ENCODE peak calls at places on chromosomes 7 and 10, in five cellular contexts. Y, U, A, E and Q are unnamed samples.

GRCh38 chr7:40815512-40815911 is 680.7 kb downstream of the SUGCT start:
- DNase-seq in Y (peak), U (no peak), A (no peak), E (no peak), Q (peak)

GRCh38 chr7:148905093-148905666 is 21.1 kb upstream of the EZH2 start:
- DNase-seq in Y (no peak), U (no peak), A (no peak), E (no peak), Q (no peak)

GRCh38 chr7:93092757-93093370 is 24.9 kb downstream of the SAMD9 start:
- DNase-seq in Y (peak), U (peak), A (no peak), E (peak), Q (peak)

GRCh38 chr7:99268361-99268908 is 4.2 kb upstream of the MYH16 start:
- DNase-seq in Y (no peak), U (no peak), A (no peak), E (no peak), Q (no peak)

GRCh38 chr10:131277278-131277677 is 34.2 kb downstream of the TCERG1L start:
- DNase-seq in Y (no peak), U (no peak), A (no peak), E (no peak), Q (no peak)

GRCh38 chr10:48469516-48470020 is 135.3 kb downstream of the ARHGAP22 start:
- DNase-seq in Y (no peak), U (no peak), A (no peak), E (no peak), Q (no peak)

GRCh38 chr7:30934732-30935568 is 23.3 kb downstream of the AQP1 start:
- DNase-seq in Y (no peak), U (no peak), A (no peak), E (no peak), Q (no peak)

GRCh38 chr7:155965010-155965409 is 152.7 kb upstream of the SHH start:
- DNase-seq in Y (no peak), U (peak), A (peak), E (no peak), Q (no peak)

GRCh38 chr10:12638103-12638502 is 288.8 kb downstream of the CAMK1D start:
- DNase-seq in Y (peak), U (no peak), A (no peak), E (peak), Q (no peak)

GRCh38 chr7:7157887-7158271 is 24.5 kb upstream of the C1GALT1 start:
- DNase-seq in Y (peak), U (peak), A (no peak), E (no peak), Q (peak)

GRCh38 chr7:126529833-126530232 is 722.9 kb downstream of the GRM8 start:
- DNase-seq in Y (no peak), U (no peak), A (no peak), E (no peak), Q (no peak)

GRCh38 chr10:75497997-75498797 is 66.8 kb downstream of the LRMDA start:
- DNase-seq in Y (peak), U (no peak), A (no peak), E (no peak), Q (peak)

GRCh38 chr7:112423987-112424386 is 26.3 kb upstream of the IFRD1 start:
- DNase-seq in Y (no peak), U (no peak), A (no peak), E (no peak), Q (no peak)

GRCh38 chr10:117718970-117719369 is 176.4 kb downstream of the EMX2 start:
- DNase-seq in Y (no peak), U (no peak), A (no peak), E (no peak), Q (no peak)

GRCh38 chr7:123797673-123798526 is 47.1 kb upstream of the HYAL4 start:
- DNase-seq in Y (peak), U (peak), A (no peak), E (peak), Q (peak)

DNA sequence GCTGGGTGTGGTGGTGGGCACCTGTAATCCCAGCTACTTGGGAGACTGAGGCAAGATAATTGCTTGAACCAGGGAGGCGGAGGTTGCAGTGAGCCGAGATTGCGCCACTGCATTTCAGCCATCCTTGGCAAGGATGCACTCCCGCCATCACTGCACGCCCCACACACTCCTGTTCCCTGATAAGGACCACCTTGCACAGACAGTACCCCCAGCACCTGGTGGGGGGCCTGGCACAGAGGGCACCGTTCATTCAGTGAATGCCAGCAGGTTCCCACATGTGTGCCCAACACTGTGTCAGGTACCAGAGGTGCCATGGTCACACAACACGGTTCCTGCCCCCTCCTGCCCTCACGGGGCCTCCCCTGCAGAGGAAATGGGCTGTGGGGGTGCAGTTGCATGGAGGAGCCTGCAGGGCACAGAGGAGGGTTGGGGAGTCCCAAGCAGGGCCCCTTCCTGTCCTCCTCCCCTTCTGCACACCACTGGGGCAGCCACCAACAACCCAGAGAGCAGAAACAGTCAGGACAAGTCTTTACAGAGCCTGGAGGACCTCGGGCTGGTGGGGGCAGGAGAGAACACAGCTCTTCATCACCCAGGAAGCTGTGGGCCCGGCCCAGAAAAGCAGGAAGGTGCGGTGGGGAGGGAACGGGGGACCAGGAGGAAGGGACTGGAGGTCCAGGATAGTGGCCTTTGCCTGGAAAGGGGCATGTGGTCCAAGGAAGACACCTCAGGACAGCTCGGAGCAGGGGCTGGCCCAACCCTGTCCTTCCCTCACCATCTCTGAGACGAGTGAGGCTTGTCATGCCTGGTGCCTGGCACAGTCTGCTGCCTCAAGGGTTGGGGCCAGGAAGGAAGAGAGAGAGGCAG is 7.1 kb downstream of the CRYGN start:
- DNase-seq in Y (no peak), U (no peak), A (no peak), E (no peak), Q (no peak)
- TF ChIP-seq CTCF in Y (peak), U (peak), A (no peak), E (no peak), Q (peak)

GRCh38 chr10:89505606-89506005 is 29.8 kb downstream of the SLC16A12 start:
- DNase-seq in Y (no peak), U (no peak), A (no peak), E (no peak), Q (no peak)
- H3K4me3 ChIP-seq in Y (no peak), U (no peak), A (no peak), E (no peak), Q (no peak)

DNA sequence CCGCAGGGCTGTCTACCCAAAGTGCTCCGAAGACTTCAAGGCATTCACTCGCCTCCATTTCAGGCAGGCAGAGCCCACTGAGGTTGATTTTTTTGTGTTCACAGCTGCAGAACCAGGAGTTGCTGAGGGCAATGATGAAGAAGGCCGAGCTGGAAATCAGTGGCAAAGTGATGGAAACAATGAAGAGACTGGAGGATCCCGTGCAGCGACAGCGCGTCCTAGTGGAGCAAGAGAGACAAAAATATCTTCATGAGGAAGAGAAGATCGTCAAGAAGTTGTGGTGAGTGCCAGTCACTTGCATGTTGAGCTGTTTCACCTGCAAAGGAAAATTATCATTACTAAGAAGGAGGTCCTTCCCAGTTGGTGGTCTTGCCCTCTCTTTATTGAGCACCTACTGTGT is 210.5 kb downstream of the ARHGAP21 start:
- DNase-seq in Y (peak), U (peak), A (no peak), E (peak), Q (peak)
- TF ChIP-seq CTCF in Y (peak), U (peak), A (no peak), E (peak), Q (peak)

GRCh38 chr7:77550586-77550985 is 13.5 kb downstream of the PTPN12 start:
- DNase-seq in Y (peak), U (no peak), A (no peak), E (no peak), Q (peak)
- H3K4me3 ChIP-seq in Y (no peak), U (no peak), A (no peak), E (no peak), Q (no peak)

GRCh38 chr10:126126856-126127255 is 230.5 kb downstream of the FANK1 start:
- DNase-seq in Y (no peak), U (no peak), A (no peak), E (no peak), Q (no peak)
- TF ChIP-seq CTCF in Y (no peak), U (no peak), A (no peak), E (no peak), Q (no peak)

DNA sequence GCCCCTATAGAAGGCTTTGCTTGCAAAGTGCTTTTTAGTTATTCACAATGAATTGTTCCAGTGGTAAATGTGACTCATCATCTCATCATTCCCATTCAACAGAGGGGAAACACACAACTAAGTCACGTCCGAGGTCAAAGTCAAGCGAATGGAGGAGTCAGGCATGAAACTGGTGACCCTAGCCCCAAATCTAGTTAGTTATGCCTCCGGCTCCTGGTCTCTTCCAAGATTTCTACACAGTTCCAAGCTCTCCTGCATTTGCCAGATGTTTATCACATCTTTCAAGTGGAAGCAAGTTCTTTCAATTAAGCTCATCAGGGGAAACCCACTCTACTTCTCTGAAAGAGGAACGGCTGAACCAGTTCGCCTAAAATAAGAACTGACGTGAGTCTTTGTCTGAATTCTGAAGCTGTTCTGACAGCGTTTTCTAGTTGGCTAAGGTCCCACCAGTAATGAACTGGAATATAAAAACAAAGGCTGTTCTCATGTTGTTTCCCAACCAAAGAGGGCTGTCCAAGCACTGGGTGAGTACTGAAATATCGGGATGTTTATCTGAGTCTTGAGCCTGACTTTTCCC is 140.9 kb upstream of the NRBF2 start:
- DNase-seq in Y (peak), U (peak), A (no peak), E (no peak), Q (peak)
- H3K4me3 ChIP-seq in Y (no peak), U (no peak), A (no peak), E (no peak), Q (no peak)

GRCh38 chr7:137984181-137985041 is 17.5 kb downstream of the CREB3L2 start:
- DNase-seq in Y (no peak), U (no peak), A (no peak), E (no peak), Q (no peak)

GRCh38 chr7:137985253-137985896 is 16.5 kb downstream of the CREB3L2 start:
- DNase-seq in Y (no peak), U (peak), A (no peak), E (no peak), Q (no peak)

GRCh38 chr7:137981175-137981574 is 20.7 kb downstream of the CREB3L2 start:
- DNase-seq in Y (no peak), U (no peak), A (no peak), E (no peak), Q (peak)

GRCh38 chr7:137981668-137982067 is 20.2 kb downstream of the CREB3L2 start:
- DNase-seq in Y (no peak), U (no peak), A (no peak), E (peak), Q (no peak)

DNA sequence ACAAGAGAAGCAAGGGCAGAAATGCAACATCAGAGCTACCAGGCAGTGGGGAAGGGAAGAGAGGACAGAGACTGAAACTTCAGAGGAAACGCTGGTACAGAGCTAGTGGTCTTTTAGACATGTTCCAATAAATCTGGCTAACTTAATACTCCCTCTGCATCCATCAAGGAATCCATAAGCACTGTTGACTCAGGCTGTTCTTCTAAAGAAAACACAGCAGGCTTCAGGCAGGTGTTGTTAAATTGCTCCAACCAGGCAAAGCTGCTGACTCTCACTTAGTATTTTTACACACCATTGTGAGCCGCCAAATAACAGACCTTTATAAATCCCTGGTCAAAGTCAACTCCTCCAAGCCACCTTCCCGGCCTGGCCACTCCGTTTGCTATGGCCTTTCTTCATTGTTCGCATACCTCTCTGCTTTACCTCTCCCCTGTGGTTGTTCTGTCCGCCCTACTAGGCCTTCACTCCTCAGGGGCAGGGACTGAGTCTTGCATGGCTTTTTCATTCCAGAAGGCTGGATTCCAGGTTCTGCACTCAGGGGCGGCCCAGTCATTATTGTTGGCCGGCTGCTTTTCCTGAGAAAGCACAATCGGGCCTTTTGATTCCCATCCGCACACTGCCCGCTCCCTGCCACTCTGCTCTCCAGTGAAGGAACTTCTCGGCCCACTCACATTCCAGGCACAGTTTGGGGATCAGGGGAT is 18.4 kb downstream of the CREB3L2 start:
- DNase-seq in Y (no peak), U (no peak), A (no peak), E (no peak), Q (no peak)
- TF ChIP-seq CTCF in Y (no peak), U (no peak), A (no peak), E (no peak), Q (no peak)

GRCh38 chr7:82559203-82559805 is 115.7 kb upstream of the CACNA2D1 start:
- DNase-seq in Y (no peak), U (no peak), A (no peak), E (peak), Q (no peak)
- H3K4me3 ChIP-seq in Y (no peak), U (no peak), A (no peak), E (no peak), Q (no peak)